ENCODE peak calls at places on chromosomes 12 and 14, in ten cellular contexts. N is upper lobe of left lung, P is GM12891, V is ovary, C is HepG2, E is uterus, U is transverse colon, J is tibial nerve, Y is A549, S is spleen. L is an unnamed sample.

GRCh38 chr12:131699434-131699833 is 11.5 kb upstream of the SFSWAP start:
- DNase-seq in P (no peak), U (no peak), J (no peak), S (no peak), E (no peak), C (no peak), Y (no peak), N (no peak), V (no peak), L (no peak)

GRCh38 chr14:101509730-101510371 is 51.4 kb upstream of the DIO3 start:
- DNase-seq in J (no peak), E (no peak), S (peak), U (no peak), C (no peak), P (no peak), V (peak), N (no peak), Y (no peak), L (no peak)

GRCh38 chr12:102051431-102051965 is 10.3 kb downstream of the WASHC3 start:
- DNase-seq in J (no peak), P (no peak), N (no peak), C (no peak), S (no peak), Y (no peak), V (no peak), E (no peak), U (no peak), L (no peak)

GRCh38 chr14:57533214-57533613 is 39.6 kb upstream of the CCDC198 start:
- DNase-seq in J (no peak), P (no peak), Y (peak), C (peak), U (no peak), S (no peak), E (no peak), V (no peak), N (no peak), L (peak)

GRCh38 chr14:99047436-99048110 is 224.4 kb downstream of the BCL11B start:
- DNase-seq in E (no peak), P (no peak), V (no peak), U (no peak), Y (no peak), J (no peak), C (no peak), S (no peak), N (no peak), L (no peak)

GRCh38 chr12:92199846-92200576 is 54.4 kb upstream of the BTG1 start:
- DNase-seq in E (no peak), P (no peak), C (no peak), S (no peak), Y (no peak), V (no peak), N (no peak), J (no peak), U (no peak), L (no peak)

GRCh38 chr12:42953021-42953420 is 363.5 kb upstream of the PRICKLE1 start:
- DNase-seq in V (no peak), U (no peak), J (no peak), Y (no peak), P (no peak), C (no peak), S (no peak), N (no peak), E (no peak), L (no peak)

GRCh38 chr12:2719405-2719804 is 75.4 kb upstream of the FKBP4 start:
- DNase-seq in C (no peak), V (no peak), N (no peak), E (no peak), U (no peak), S (no peak), J (no peak), Y (no peak), P (no peak), L (no peak)

GRCh38 chr14:33026850-33027420 is 88.3 kb downstream of the NPAS3 start:
- DNase-seq in V (peak), P (no peak), J (no peak), S (no peak), E (no peak), Y (no peak), C (no peak), N (no peak), U (no peak), L (no peak)

GRCh38 chr14:66074546-66074945 is 411.6 kb upstream of the CCDC196 start:
- DNase-seq in U (no peak), S (no peak), Y (no peak), C (no peak), V (no peak), E (no peak), P (no peak), N (no peak), J (no peak), L (no peak)

GRCh38 chr12:108720757-108721514 is 10.4 kb downstream of the CORO1C start:
- DNase-seq in C (no peak), E (no peak), V (no peak), J (no peak), P (no peak), S (no peak), N (no peak), U (no peak), Y (no peak), L (no peak)

GRCh38 chr12:11702959-11703358 is 53.5 kb downstream of the ETV6 start:
- DNase-seq in N (no peak), P (no peak), U (no peak), S (no peak), C (no peak), E (no peak), V (no peak), Y (no peak), J (no peak), L (no peak)

GRCh38 chr12:64670856-64671639 is 60.8 kb downstream of the RASSF3 start:
- DNase-seq in V (no peak), C (no peak), S (no peak), J (no peak), Y (no peak), N (peak), U (peak), E (peak), P (no peak), L (no peak)

GRCh38 chr14:73465833-73466532 is 7.6 kb upstream of the NUMB start:
- DNase-seq in Y (no peak), E (no peak), C (peak), N (no peak), J (no peak), V (no peak), U (no peak), P (no peak), S (no peak), L (no peak)

GRCh38 chr14:100522616-100523021 is 64.6 kb downstream of the BEGAIN start:
- DNase-seq in S (peak), V (no peak), Y (no peak), C (no peak), E (no peak), U (no peak), J (no peak), P (no peak), N (no peak), L (no peak)

GRCh38 chr14:72906316-72906715 is 12.4 kb upstream of the DPF3 start:
- DNase-seq in C (no peak), V (no peak), Y (no peak), P (no peak), N (no peak), S (no peak), E (no peak), U (no peak), J (no peak), L (no peak)

GRCh38 chr12:124217508-124217981 is 77.3 kb upstream of the RFLNA start:
- DNase-seq in J (no peak), E (no peak), P (no peak), Y (no peak), C (no peak), V (no peak), U (no peak), S (no peak), N (no peak), L (no peak)

GRCh38 chr12:31005944-31006361 is 67.7 kb upstream of the DDX11 start:
- DNase-seq in N (no peak), V (no peak), J (no peak), P (no peak), Y (peak), C (no peak), E (peak), S (peak), U (no peak), L (no peak)

GRCh38 chr14:102215522-102216250 is 76.0 kb downstream of the WDR20 start:
- DNase-seq in C (no peak), V (no peak), N (no peak), J (no peak), Y (no peak), S (no peak), E (no peak), P (no peak), U (no peak), L (no peak)

GRCh38 chr12:1914116-1914911 is 4.1 kb downstream of the CACNA2D4 start:
- DNase-seq in N (no peak), V (no peak), J (no peak), C (no peak), U (no peak), S (peak), Y (no peak), P (no peak), E (no peak), L (no peak)

GRCh38 chr14:72291908-72292688 is 359.9 kb downstream of the RGS6 start:
- DNase-seq in E (no peak), C (peak), N (no peak), Y (peak), V (no peak), S (no peak), U (no peak), P (peak), J (no peak), L (peak)

DNA sequence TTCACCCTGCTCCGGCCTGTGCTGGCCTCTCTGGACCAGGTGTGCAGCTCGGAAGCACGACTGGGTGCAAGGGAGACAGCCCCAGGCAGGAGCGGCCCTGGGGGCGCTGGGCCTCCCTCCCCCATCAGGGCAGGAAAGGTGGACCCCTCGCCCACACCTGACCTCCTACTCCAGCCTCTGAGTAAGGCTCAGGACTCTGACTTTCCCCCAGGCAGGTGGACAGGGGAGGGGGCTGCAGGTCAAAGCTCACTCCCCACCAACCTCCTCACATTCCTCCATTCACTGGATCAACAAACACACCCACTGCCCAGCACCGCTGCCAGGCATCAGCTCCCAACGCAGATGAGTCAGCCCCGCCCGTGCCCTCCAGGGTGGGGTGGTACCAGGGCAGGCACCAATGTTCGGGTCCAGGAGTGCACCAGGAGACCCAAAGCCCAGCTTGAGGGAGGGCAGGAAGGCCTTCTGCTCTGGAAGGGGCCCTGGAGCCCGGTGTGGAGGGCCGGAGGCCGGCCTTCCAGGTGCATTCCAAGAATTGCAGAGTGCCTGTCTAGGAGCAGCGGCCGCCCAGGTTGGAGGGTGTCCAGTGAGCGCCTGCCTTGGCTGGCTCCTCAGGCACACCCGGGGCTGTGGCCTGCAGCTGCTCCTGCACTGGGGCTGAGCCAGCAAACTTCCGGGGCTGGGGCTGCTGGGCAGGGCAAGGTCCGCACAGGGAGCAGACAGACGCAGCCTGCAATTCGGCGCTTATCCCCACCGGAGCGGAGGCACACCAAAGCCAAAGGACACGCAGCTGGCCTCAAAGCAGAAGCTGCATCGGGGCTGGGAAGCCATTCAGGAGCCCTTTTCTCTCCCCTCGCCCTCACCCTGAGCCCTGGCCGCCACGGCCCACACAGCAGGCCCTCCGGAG is 1.6 kb upstream of the INF2 start:
- DNase-seq in C (peak), J (peak), P (no peak), U (peak), S (no peak), V (peak), Y (peak), E (peak), N (peak), L (no peak)
- TF ChIP-seq POLR2A in C (no peak), J (peak), P (no peak), U (peak), S (no peak), V (no peak), Y (peak), E (no peak), N (no peak), L (no peak)

DNA sequence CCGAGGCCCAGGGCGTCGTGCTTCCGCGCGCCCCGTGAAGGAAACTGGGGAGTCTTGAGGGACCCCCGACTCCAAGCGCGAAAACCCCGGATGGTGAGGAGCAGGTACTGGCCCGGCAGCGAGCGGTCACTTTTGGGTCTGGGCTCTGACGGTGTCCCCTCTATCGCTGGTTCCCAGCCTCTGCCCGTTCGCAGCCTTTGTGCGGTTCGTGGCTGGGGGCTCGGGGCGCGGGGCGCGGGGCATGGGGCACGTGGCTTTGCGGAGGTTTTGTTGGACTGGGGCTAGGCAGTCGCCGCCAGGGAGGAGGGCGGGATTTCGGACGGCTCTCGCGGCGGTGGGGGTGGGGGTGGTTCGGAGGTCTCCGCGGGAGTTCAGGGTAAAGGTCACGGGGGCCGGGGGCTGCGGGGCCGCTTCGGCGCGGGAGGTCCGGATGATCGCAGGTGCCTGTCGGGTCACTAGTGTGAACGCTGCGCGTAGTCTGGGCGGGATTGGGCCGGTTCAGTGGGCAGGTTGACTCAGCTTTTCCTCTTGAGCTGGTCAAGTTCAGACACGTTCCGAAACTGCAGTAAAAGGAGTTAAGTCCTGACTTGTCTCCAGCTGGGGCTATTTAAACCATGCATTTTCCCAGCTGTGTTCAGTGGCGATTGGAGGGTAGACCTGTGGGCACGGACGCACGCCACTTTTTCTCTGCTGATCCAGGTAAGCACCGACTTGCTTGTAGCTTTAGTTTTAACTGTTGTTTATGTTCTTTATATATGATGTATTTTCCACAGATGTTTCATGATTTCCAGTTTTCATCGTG is 612 bp downstream of the MDM2 start:
- DNase-seq in N (peak), P (peak), Y (peak), E (peak), V (peak), S (peak), J (peak), C (peak), U (peak), L (peak)
- TF ChIP-seq POLR2A in N (no peak), P (peak), Y (peak), E (peak), V (peak), S (peak), J (peak), C (peak), U (peak), L (peak)

GRCh38 chr12:117100251-117100650 is 1.0 kb upstream of the TESC start:
- DNase-seq in E (no peak), V (no peak), Y (peak), C (no peak), S (no peak), P (no peak), J (no peak), N (no peak), U (no peak), L (peak)

GRCh38 chr12:117097159-117097558 is 2.1 kb downstream of the TESC start:
- DNase-seq in N (no peak), C (no peak), U (no peak), J (no peak), V (no peak), Y (no peak), E (no peak), S (peak), P (no peak), L (no peak)

GRCh38 chr12:117098071-117098360 is 1.2 kb downstream of the TESC start:
- DNase-seq in N (no peak), U (no peak), E (no peak), P (no peak), C (no peak), S (peak), V (no peak), J (no peak), Y (no peak), L (no peak)

GRCh38 chr12:117096643-117097042 is 2.6 kb downstream of the TESC start:
- DNase-seq in Y (no peak), V (no peak), S (peak), E (no peak), N (no peak), P (no peak), U (no peak), C (no peak), J (no peak), L (no peak)

GRCh38 chr12:117098361-117099217 is 627 bp downstream of the TESC start:
- DNase-seq in J (no peak), Y (peak), N (no peak), E (no peak), C (no peak), U (peak), S (peak), P (peak), V (no peak), L (peak)
- TF ChIP-seq POLR2A in J (no peak), Y (no peak), N (no peak), E (no peak), C (no peak), U (no peak), S (no peak), P (no peak), V (no peak), L (no peak)

GRCh38 chr14:69770559-69770958 is 3.6 kb downstream of the SRSF5 start:
- DNase-seq in E (no peak), U (no peak), C (no peak), S (no peak), N (no peak), Y (no peak), J (no peak), P (no peak), V (no peak), L (no peak)

GRCh38 chr14:69769623-69770022 is 2.7 kb downstream of the SRSF5 start:
- DNase-seq in Y (no peak), C (no peak), N (no peak), U (no peak), J (no peak), V (peak), E (no peak), P (no peak), S (no peak), L (no peak)

GRCh38 chr14:69766984-69767368 is at the start of gene SRSF5:
- DNase-seq in S (peak), V (peak), E (peak), J (peak), N (peak), U (peak), P (peak), Y (peak), C (peak), L (peak)

GRCh38 chr14:69768873-69769272 is 1.9 kb downstream of the SRSF5 start:
- DNase-seq in Y (no peak), V (no peak), S (no peak), C (no peak), J (no peak), U (no peak), E (no peak), N (no peak), P (no peak), L (no peak)

DNA sequence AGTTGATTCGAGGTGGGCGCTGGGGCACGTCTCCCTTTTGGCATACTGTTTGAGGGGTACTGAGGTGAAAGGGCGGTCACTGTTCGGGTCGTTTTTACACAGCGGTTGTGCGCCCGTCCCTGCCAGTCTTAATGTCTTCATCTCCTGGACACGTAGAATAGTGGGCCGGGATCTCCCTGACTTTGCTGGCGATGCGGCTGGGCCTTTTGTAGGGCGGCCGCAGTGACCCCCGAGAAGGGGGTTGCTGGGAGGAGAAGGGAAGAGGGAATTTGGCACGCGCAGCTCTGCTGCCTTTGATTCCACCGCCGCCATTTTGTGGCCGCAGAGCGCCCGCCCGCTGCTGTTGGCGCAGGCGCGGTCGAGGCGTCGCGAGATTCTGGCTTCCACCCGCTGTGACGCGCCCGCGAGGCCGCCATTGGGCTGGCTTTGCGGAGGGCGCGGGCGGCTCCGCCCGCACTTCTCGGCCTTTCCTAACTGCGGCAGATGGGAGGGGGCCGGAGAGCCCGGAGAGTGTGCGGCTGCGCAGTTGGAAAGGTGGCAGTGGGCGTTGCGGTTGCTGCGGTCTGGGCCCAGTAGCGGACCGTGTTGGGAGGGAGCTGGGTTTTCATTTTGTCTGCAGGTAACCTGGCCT is 542 bp downstream of the SRSF5 start:
- DNase-seq in S (peak), N (peak), C (peak), J (peak), U (peak), Y (peak), P (peak), V (peak), E (peak), L (peak)
- TF ChIP-seq POLR2A in S (peak), N (peak), C (peak), J (peak), U (peak), Y (peak), P (no peak), V (peak), E (peak), L (peak)

DNA sequence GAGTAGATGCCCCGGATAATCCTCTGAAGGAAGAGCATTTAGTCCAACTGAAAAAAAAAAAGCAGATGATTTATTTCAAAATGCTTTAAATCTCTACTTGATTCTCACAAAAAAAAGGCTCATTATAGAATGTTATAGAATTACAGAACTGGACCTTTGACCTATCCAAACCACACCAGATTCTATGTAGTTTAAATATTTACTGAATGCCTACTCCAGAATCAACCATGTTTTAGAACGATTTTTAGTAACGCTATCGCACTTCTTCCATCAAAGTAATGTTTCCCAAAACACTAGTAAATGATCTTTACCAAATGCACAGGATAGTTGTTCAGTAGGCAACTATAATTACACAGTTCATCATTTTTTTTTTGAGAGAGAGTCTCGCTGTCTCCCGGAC is 2.6 kb downstream of the RPS29 start:
- DNase-seq in U (no peak), E (no peak), N (no peak), C (no peak), P (no peak), S (no peak), V (no peak), J (no peak), Y (no peak), L (no peak)
- TF ChIP-seq POLR2A in U (no peak), E (no peak), N (no peak), C (no peak), P (no peak), S (no peak), V (no peak), J (no peak), Y (no peak), L (no peak)

GRCh38 chr12:56687225-56688128 is 607 bp downstream of the PTGES3 start:
- DNase-seq in V (peak), Y (peak), N (peak), J (peak), U (peak), P (no peak), E (peak), S (peak), C (no peak), L (peak)

GRCh38 chr12:56688846-56689113 is 696 bp upstream of the PTGES3 start:
- DNase-seq in Y (peak), J (no peak), C (no peak), N (peak), V (no peak), E (no peak), P (peak), U (no peak), S (peak), L (no peak)

GRCh38 chr12:56684745-56685369 is 3.2 kb downstream of the PTGES3 start:
- DNase-seq in S (peak), U (no peak), J (no peak), C (no peak), V (no peak), E (no peak), Y (no peak), P (no peak), N (no peak), L (peak)

GRCh38 chr12:56694161-56694560 is 6.1 kb upstream of the PTGES3 start:
- DNase-seq in S (no peak), Y (no peak), V (no peak), E (no peak), C (no peak), J (no peak), N (no peak), U (no peak), P (no peak), L (no peak)

GRCh38 chr12:56688129-56688845 is at the start of gene PTGES3:
- DNase-seq in U (peak), Y (peak), J (peak), C (peak), S (peak), N (peak), P (peak), V (peak), E (peak), L (peak)
- TF ChIP-seq POLR2A in U (peak), Y (peak), J (peak), C (peak), S (peak), N (no peak), P (peak), V (peak), E (peak), L (peak)